ENCODE peak calls at places on chromosomes 13 and 19, in six cellular contexts. A, I, O, K, H and U are unnamed samples.

GRCh38 chr19:47152632-47153031 is 22.0 kb downstream of the SAE1 start:
- DNase-seq in A (no peak), I (no peak), O (no peak), K (no peak), H (no peak), U (no peak)

GRCh38 chr19:15115080-15115479 is 7.9 kb downstream of the SYDE1 start:
- DNase-seq in A (no peak), I (no peak), O (no peak), K (peak), H (no peak), U (peak)

GRCh38 chr13:98157609-98158008 is 14.7 kb downstream of the FARP1 start:
- DNase-seq in A (no peak), I (no peak), O (no peak), K (no peak), H (no peak), U (no peak)

GRCh38 chr13:114339779-114340534 is 25.7 kb downstream of the CHAMP1 start:
- DNase-seq in A (peak), I (no peak), O (peak), K (peak), H (peak), U (peak)

GRCh38 chr13:101178394-101178793 is 237.9 kb downstream of the NALCN start:
- DNase-seq in A (no peak), I (no peak), O (no peak), K (no peak), H (no peak), U (no peak)

GRCh38 chr13:113969973-113970611 is 3.8 kb downstream of the C13orf46 start:
- DNase-seq in A (no peak), I (no peak), O (no peak), K (no peak), H (no peak), U (peak)

GRCh38 chr13:43744630-43745029 is 42.1 kb downstream of the ENOX1 start:
- DNase-seq in A (no peak), I (no peak), O (no peak), K (peak), H (no peak), U (no peak)

GRCh38 chr13:113083022-113083373 is 22.6 kb upstream of the F7 start:
- DNase-seq in A (no peak), I (no peak), O (no peak), K (no peak), H (no peak), U (no peak)

GRCh38 chr19:13842294-13843103 is 34.4 kb upstream of the NANOS3 start:
- DNase-seq in A (peak), I (peak), O (no peak), K (peak), H (no peak), U (peak)

GRCh38 chr13:39415403-39415802 is 187.6 kb downstream of the LHFPL6 start:
- DNase-seq in A (peak), I (peak), O (no peak), K (peak), H (no peak), U (peak)

GRCh38 chr13:77860621-77861020 is 58.0 kb downstream of the EDNRB start:
- DNase-seq in A (peak), I (no peak), O (no peak), K (peak), H (no peak), U (no peak)

GRCh38 chr19:14072535-14073231 is at the start of gene MISP3:
- DNase-seq in A (peak), I (peak), O (no peak), K (peak), H (no peak), U (peak)

GRCh38 chr19:35879770-35880317 is 11.5 kb downstream of the APLP1 start:
- DNase-seq in A (peak), I (peak), O (peak), K (peak), H (peak), U (peak)

GRCh38 chr13:24012648-24013047 is 115.3 kb upstream of the C1QTNF9B start:
- DNase-seq in A (no peak), I (no peak), O (no peak), K (no peak), H (no peak), U (no peak)

GRCh38 chr19:1984360-1984759 is 31.2 kb downstream of the BTBD2 start:
- DNase-seq in A (no peak), I (no peak), O (no peak), K (no peak), H (no peak), U (no peak)

GRCh38 chr19:37309834-37310575 is 60.9 kb upstream of the ZNF527 start:
- DNase-seq in A (peak), I (peak), O (no peak), K (no peak), H (no peak), U (no peak)

GRCh38 chr19:48997972-48998371 is 4.3 kb downstream of the RUVBL2 start:
- DNase-seq in A (peak), I (peak), O (no peak), K (peak), H (no peak), U (no peak)

GRCh38 chr19:17951151-17952040 is 15.5 kb upstream of the KCNN1 start:
- DNase-seq in A (no peak), I (peak), O (peak), K (no peak), H (no peak), U (no peak)

GRCh38 chr19:52600639-52601024 is 30.5 kb downstream of the ZNF701 start:
- DNase-seq in A (no peak), I (no peak), O (no peak), K (no peak), H (peak), U (peak)

GRCh38 chr13:85665286-85665685 is 133.9 kb downstream of the SLITRK6 start:
- DNase-seq in A (peak), I (no peak), O (no peak), K (no peak), H (no peak), U (no peak)

GRCh38 chr13:31328549-31329229 is 128.9 kb downstream of the B3GLCT start:
- DNase-seq in A (no peak), I (no peak), O (no peak), K (no peak), H (no peak), U (no peak)

GRCh38 chr13:59835569-59835968 is 328.2 kb downstream of the DIAPH3 start:
- DNase-seq in A (no peak), I (no peak), O (no peak), K (no peak), H (no peak), U (no peak)

GRCh38 chr13:37929308-37929707 is 59.7 kb upstream of the TRPC4 start:
- DNase-seq in A (no peak), I (no peak), O (no peak), K (no peak), H (no peak), U (no peak)

GRCh38 chr19:4991538-4991937 is 22.6 kb downstream of the KDM4B start:
- DNase-seq in A (no peak), I (no peak), O (no peak), K (no peak), H (no peak), U (no peak)

GRCh38 chr19:6856749-6857372 is 30.5 kb upstream of the ADGRE1 start:
- DNase-seq in A (no peak), I (no peak), O (no peak), K (no peak), H (no peak), U (no peak)

GRCh38 chr13:101473458-101473857 is 21.0 kb downstream of the ITGBL1 start:
- DNase-seq in A (peak), I (no peak), O (peak), K (peak), H (no peak), U (no peak)

GRCh38 chr19:10769533-10770491 is 51.9 kb downstream of the DNM2 start:
- DNase-seq in A (peak), I (peak), O (no peak), K (peak), H (no peak), U (peak)

GRCh38 chr19:45501730-45502014 is 3.4 kb downstream of the PPM1N start:
- DNase-seq in A (no peak), I (peak), O (no peak), K (no peak), H (no peak), U (no peak)

GRCh38 chr19:12825259-12826131 is 8.9 kb downstream of the RTBDN start:
- DNase-seq in A (peak), I (peak), O (no peak), K (peak), H (no peak), U (no peak)

GRCh38 chr13:47420568-47420967 is 523.7 kb upstream of the HTR2A start:
- DNase-seq in A (peak), I (peak), O (no peak), K (no peak), H (no peak), U (no peak)

GRCh38 chr13:30870049-30870884 is 35.8 kb upstream of the MEDAG start:
- DNase-seq in A (peak), I (peak), O (no peak), K (peak), H (peak), U (peak)

GRCh38 chr13:28034256-28034655 is 45.8 kb upstream of the URAD start:
- DNase-seq in A (no peak), I (no peak), O (no peak), K (no peak), H (no peak), U (no peak)